ENCODE peak calls at places on chromosomes 13 and 19, in eight cellular contexts. W, V, M, A, X, K, I and F are unnamed samples.

GRCh38 chr13:113638806-113639205 is 19.2 kb downstream of the ATP4B start:
- DNase-seq in W (peak), V (no peak), M (no peak), A (peak), X (no peak), K (no peak), I (no peak), F (peak)

GRCh38 chr13:99465454-99465853 is 35.8 kb upstream of the TM9SF2 start:
- DNase-seq in W (no peak), V (no peak), M (no peak), A (no peak), X (no peak), K (no peak), I (no peak), F (no peak)

GRCh38 chr19:53942001-53942786 is 20.5 kb upstream of the CACNG8 start:
- DNase-seq in W (no peak), V (peak), M (no peak), A (no peak), X (no peak), K (no peak), I (no peak), F (no peak)

GRCh38 chr13:85864963-85865530 is 65.8 kb upstream of the SLITRK6 start:
- DNase-seq in W (no peak), V (peak), M (peak), A (no peak), X (peak), K (no peak), I (peak), F (no peak)

GRCh38 chr19:13574933-13575332 is 68.7 kb upstream of the CACNA1A start:
- DNase-seq in W (no peak), V (peak), M (no peak), A (no peak), X (no peak), K (no peak), I (peak), F (no peak)

GRCh38 chr19:4322942-4323665 is 15.5 kb downstream of the STAP2 start:
- DNase-seq in W (no peak), V (no peak), M (no peak), A (no peak), X (no peak), K (no peak), I (no peak), F (peak)

GRCh38 chr19:1086618-1087017 is 8.6 kb downstream of the POLR2E start:
- DNase-seq in W (no peak), V (no peak), M (no peak), A (no peak), X (no peak), K (no peak), I (no peak), F (no peak)

GRCh38 chr13:102289606-102290005 is 112.2 kb downstream of the FGF14 start:
- DNase-seq in W (no peak), V (peak), M (peak), A (no peak), X (no peak), K (no peak), I (no peak), F (no peak)

GRCh38 chr19:18719541-18719940 is 36.1 kb downstream of the CRTC1 start:
- DNase-seq in W (no peak), V (no peak), M (no peak), A (no peak), X (no peak), K (no peak), I (no peak), F (no peak)

GRCh38 chr19:14116918-14117578 is 514 bp downstream of the PRKACA start:
- DNase-seq in W (peak), V (no peak), M (no peak), A (peak), X (no peak), K (peak), I (no peak), F (peak)

GRCh38 chr19:46376241-46377153 is 29.6 kb downstream of the PPP5C start:
- DNase-seq in W (peak), V (no peak), M (no peak), A (no peak), X (no peak), K (no peak), I (no peak), F (no peak)

GRCh38 chr19:4140237-4140711 is 13.2 kb upstream of the CREB3L3 start:
- DNase-seq in W (no peak), V (peak), M (peak), A (peak), X (no peak), K (no peak), I (peak), F (peak)

GRCh38 chr13:106919638-106920037 is 351.7 kb upstream of the ARGLU1 start:
- DNase-seq in W (no peak), V (no peak), M (no peak), A (no peak), X (no peak), K (peak), I (peak), F (peak)

GRCh38 chr13:27125357-27126282 is 46.0 kb downstream of the USP12 start:
- DNase-seq in W (no peak), V (no peak), M (peak), A (no peak), X (no peak), K (no peak), I (no peak), F (no peak)

GRCh38 chr13:79749985-79750551 is 269.1 kb downstream of the NDFIP2 start:
- DNase-seq in W (peak), V (peak), M (peak), A (no peak), X (no peak), K (peak), I (peak), F (peak)

GRCh38 chr13:113670541-113670940 is 3.5 kb downstream of the GRK1 start:
- DNase-seq in W (peak), V (no peak), M (no peak), A (peak), X (no peak), K (no peak), I (no peak), F (no peak)

GRCh38 chr19:57671124-57671895 is 2.6 kb downstream of the ZSCAN4 start:
- DNase-seq in W (no peak), V (no peak), M (no peak), A (no peak), X (no peak), K (no peak), I (no peak), F (no peak)

DNA sequence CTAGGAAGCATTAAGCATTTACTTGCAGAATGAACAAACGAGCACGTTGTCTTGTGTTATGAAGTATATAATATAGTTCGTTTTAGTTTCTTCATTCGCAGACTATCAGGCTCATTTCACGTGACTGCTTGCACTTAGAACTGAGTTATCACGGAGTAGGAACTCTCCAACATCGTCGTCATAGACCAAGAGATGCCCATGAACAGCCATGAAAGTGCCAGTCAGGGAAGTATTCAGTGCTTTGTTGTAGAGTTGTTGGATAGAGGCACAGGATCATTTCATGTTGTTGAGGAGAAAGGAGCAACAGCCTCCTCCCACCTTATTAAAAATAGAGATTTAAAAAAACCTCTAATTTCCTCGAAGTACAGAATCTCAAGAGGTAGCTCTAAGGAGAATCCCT is 969 bp upstream of the IL17D start:
- DNase-seq in W (no peak), V (no peak), M (no peak), A (no peak), X (no peak), K (no peak), I (peak), F (no peak)
- H3K27ac ChIP-seq in W (peak), V (no peak), M (no peak), A (no peak), X (no peak), K (no peak), I (no peak), F (peak)

GRCh38 chr13:30572859-30573275 is 44.9 kb upstream of the USPL1 start:
- DNase-seq in W (no peak), V (peak), M (peak), A (no peak), X (no peak), K (no peak), I (peak), F (no peak)
- H3K27ac ChIP-seq in W (peak), V (no peak), M (peak), A (peak), X (peak), K (peak), I (no peak), F (peak)

GRCh38 chr19:41411094-41411493 is 13.5 kb downstream of the BCKDHA start:
- DNase-seq in W (no peak), V (no peak), M (no peak), A (no peak), X (no peak), K (no peak), I (no peak), F (no peak)
- H3K27ac ChIP-seq in W (peak), V (no peak), M (no peak), A (no peak), X (peak), K (peak), I (no peak), F (no peak)

GRCh38 chr19:45046355-45046754 is 7.5 kb downstream of the CLASRP start:
- DNase-seq in W (no peak), V (no peak), M (no peak), A (no peak), X (no peak), K (no peak), I (no peak), F (no peak)

GRCh38 chr19:45049073-45049736 is 10.4 kb downstream of the CLASRP start:
- DNase-seq in W (no peak), V (no peak), M (peak), A (no peak), X (no peak), K (peak), I (no peak), F (peak)

GRCh38 chr19:45045671-45046353 is 7.0 kb downstream of the CLASRP start:
- DNase-seq in W (no peak), V (no peak), M (no peak), A (no peak), X (no peak), K (no peak), I (no peak), F (peak)

GRCh38 chr19:45050036-45050435 is 11.2 kb downstream of the CLASRP start:
- DNase-seq in W (no peak), V (no peak), M (peak), A (no peak), X (no peak), K (no peak), I (no peak), F (no peak)

DNA sequence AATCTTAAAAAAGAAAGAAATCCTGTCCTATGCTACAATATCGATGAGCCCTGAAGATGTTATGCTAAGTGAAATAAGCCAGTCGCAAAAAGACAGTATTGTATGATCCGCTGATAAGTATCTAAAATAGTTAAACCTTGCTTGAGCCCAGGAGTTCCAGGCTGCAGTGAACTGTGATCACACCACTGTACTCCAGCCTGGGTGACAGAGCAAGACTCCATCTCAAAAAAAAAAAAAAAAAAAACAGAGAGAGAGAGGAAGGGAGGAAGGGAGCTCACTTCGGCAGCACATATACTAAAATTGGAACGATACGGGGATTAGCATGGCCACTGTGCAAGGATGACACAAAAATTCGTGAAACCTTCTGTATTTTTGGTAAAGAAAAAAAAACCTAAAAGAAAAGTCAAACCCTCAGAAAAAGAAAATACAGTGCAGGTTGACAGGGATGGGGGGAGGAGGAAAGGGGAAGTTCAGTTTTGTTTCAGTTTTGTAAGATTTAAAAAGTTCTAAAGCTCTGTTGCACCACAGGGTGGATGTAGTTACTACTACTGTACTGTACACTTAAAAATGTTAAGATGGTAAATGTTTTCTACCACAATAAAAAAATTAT is 8.4 kb downstream of the CLASRP start:
- DNase-seq in W (no peak), V (no peak), M (no peak), A (no peak), X (no peak), K (no peak), I (no peak), F (no peak)
- H3K27ac ChIP-seq in W (no peak), V (no peak), M (no peak), A (no peak), X (no peak), K (peak), I (no peak), F (no peak)

DNA sequence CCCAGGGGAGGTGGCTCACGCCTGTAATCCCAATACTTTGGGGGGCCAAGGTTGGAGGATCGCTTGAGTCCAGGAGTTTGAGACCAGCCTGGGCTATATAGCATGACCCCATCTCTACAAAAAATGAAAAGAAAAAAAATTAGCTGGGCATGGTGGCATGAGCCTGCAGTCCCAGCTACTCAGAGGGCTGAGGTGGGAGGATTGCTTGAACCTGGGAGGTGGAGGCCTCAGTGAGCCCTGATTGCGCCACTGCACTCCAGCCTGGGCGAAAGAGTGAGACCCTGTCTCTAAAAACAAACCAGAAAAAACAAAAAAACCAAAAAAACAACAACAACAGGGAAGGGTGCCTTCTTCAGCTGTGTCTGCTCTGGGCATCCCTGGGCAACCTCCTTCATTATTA is 499 bp upstream of the MYO1F start:
- DNase-seq in W (no peak), V (no peak), M (no peak), A (no peak), X (no peak), K (no peak), I (no peak), F (no peak)
- H3K27ac ChIP-seq in W (no peak), V (no peak), M (no peak), A (peak), X (no peak), K (no peak), I (no peak), F (no peak)